ENCODE peak calls at places on chromosomes 7 and 10, in ten cellular contexts. Z, D, V, H, A, B, Y, G, M and J are unnamed samples.
A peak's percentile ranks its signal among the peaks of the same experiment; 100 is the strongest.

GRCh38 chr7:46972205-46972604 is 609.7 kb downstream of the TNS3 start:
- DNase-seq in D (no peak), B (no peak), M (no peak), H (peak; percentile 9), Y (no peak), Z (peak; percentile 80), V (peak; percentile 49), A (no peak), G (peak; percentile 82), J (peak; percentile 72)

GRCh38 chr7:43490016-43490415 is 92.9 kb upstream of the STK17A start:
- DNase-seq in G (no peak), Y (no peak), D (no peak), V (no peak), H (no peak), Z (no peak), A (no peak), M (no peak), B (no peak), J (no peak)

GRCh38 chr7:45880433-45880860 is 7.6 kb upstream of the CCDC201 start:
- DNase-seq in D (no peak), G (no peak), Y (no peak), Z (no peak), B (no peak), A (no peak), V (no peak), M (no peak), H (no peak), J (no peak)

GRCh38 chr10:64071218-64071617 is 550.0 kb downstream of the REEP3 start:
- DNase-seq in B (no peak), V (no peak), G (no peak), A (no peak), M (no peak), Z (no peak), H (no peak), Y (no peak), D (no peak), J (peak; percentile 14)

GRCh38 chr10:83978681-83979383 is 160.5 kb upstream of the GHITM start:
- DNase-seq in B (no peak), V (no peak), Y (no peak), H (no peak), M (no peak), Z (no peak), A (no peak), D (no peak), G (no peak), J (no peak)

GRCh38 chr7:132557489-132558044 is 18.7 kb downstream of the PLXNA4 start:
- DNase-seq in D (peak; percentile 34), H (no peak), M (no peak), B (no peak), V (peak; percentile 27), Y (no peak), G (no peak), Z (peak; percentile 39), A (no peak), J (peak; percentile 25)

GRCh38 chr7:143408686-143409551 is at the start of gene EPHA1:
- DNase-seq in A (peak; percentile 59), M (peak; percentile 53), G (no peak), B (peak; percentile 81), D (no peak), Y (peak; percentile 48), V (no peak), Z (no peak), H (no peak), J (no peak)

GRCh38 chr10:121994429-121994881 is 5.5 kb downstream of the TACC2 start:
- DNase-seq in A (no peak), Z (no peak), B (peak; percentile 78), D (no peak), M (no peak), V (no peak), H (no peak), G (no peak), Y (no peak), J (no peak)

GRCh38 chr7:194257-194995 is 2.1 kb downstream of the FAM20C start:
- DNase-seq in M (no peak), V (peak; percentile 63), Y (no peak), D (no peak), H (no peak), G (peak; percentile 48), Z (peak; percentile 49), B (peak; percentile 64), A (no peak), J (peak; percentile 50)

GRCh38 chr10:102342462-102342861 is 53.0 kb upstream of the NFKB2 start:
- DNase-seq in V (no peak), G (peak; percentile 4), H (no peak), M (no peak), D (no peak), Y (no peak), Z (peak; percentile 19), B (no peak), A (no peak), J (peak; percentile 35)

GRCh38 chr7:111025013-111025412 is 65.9 kb upstream of the LRRN3 start:
- DNase-seq in M (no peak), B (no peak), Y (peak; percentile 52), D (no peak), V (no peak), Z (no peak), G (no peak), H (no peak), A (no peak), J (no peak)

GRCh38 chr10:71683301-71683700 is 36.3 kb downstream of the C10orf105 start:
- DNase-seq in H (no peak), M (no peak), A (no peak), B (no peak), D (no peak), G (no peak), Y (no peak), Z (no peak), V (no peak), J (no peak)

GRCh38 chr10:86367339-86367951 is 850 bp upstream of the GRID1 start:
- DNase-seq in D (no peak), V (no peak), G (no peak), H (no peak), B (peak; percentile 21), Z (no peak), Y (no peak), M (no peak), A (no peak), J (no peak)

GRCh38 chr7:102210787-102211186 is 75.9 kb upstream of the SH2B2 start:
- DNase-seq in B (no peak), G (no peak), Y (no peak), Z (no peak), M (no peak), V (no peak), A (no peak), D (no peak), H (no peak), J (no peak)

GRCh38 chr7:29574659-29575058 is 11.0 kb downstream of the PRR15 start:
- DNase-seq in G (no peak), H (no peak), Y (no peak), B (no peak), D (no peak), V (no peak), Z (no peak), M (no peak), A (no peak), J (no peak)

GRCh38 chr7:117048854-117049321 is 95.6 kb downstream of the ST7 start:
- DNase-seq in Z (no peak), G (no peak), A (no peak), V (no peak), H (no peak), B (no peak), M (no peak), D (no peak), Y (no peak), J (no peak)